ENCODE peak calls at places on chromosomes 12 and 14, in six cellular contexts. T is cardiac muscle cell, F is pulmonary artery endothelial cell, Q is uterus, D is anterior cingulate cortex, N is fibroblast of the aortic adventitia. Z is an unnamed sample.
A peak's percentile ranks its signal among the peaks of the same experiment; 100 is the strongest.

GRCh38 chr12:27971606-27972005 is 927 bp downstream of the PTHLH start:
- DNase-seq in T (no peak), F (no peak), Q (no peak), D (no peak), N (no peak), Z (no peak)

GRCh38 chr14:93007225-93007997 is 84.5 kb downstream of the CHGA start:
- DNase-seq in T (peak; percentile 65), F (no peak), Q (no peak), D (no peak), N (peak; percentile 75), Z (no peak)

GRCh38 chr14:99278836-99279235 is 6.8 kb upstream of the BCL11B start:
- DNase-seq in T (no peak), F (no peak), Q (no peak), D (no peak), N (no peak), Z (no peak)

GRCh38 chr12:51533799-51534198 is 57.2 kb upstream of the SCN8A start:
- DNase-seq in T (peak; percentile 44), F (no peak), Q (no peak), D (no peak), N (peak; percentile 19), Z (no peak)

GRCh38 chr14:67527756-67528155 is 5.3 kb upstream of the PLEKHH1 start:
- DNase-seq in T (no peak), F (no peak), Q (no peak), D (no peak), N (no peak), Z (no peak)

GRCh38 chr12:111546758-111547383 is 52.2 kb downstream of the ATXN2 start:
- DNase-seq in T (no peak), F (no peak), Q (no peak), D (no peak), N (peak; percentile 16), Z (no peak)

GRCh38 chr12:76548222-76548837 is 11.2 kb downstream of the OSBPL8 start:
- DNase-seq in T (no peak), F (no peak), Q (no peak), D (no peak), N (no peak), Z (no peak)

GRCh38 chr12:62481843-62482540 is 15.4 kb downstream of the MON2 start:
- DNase-seq in T (no peak), F (no peak), Q (no peak), D (peak; percentile 56), N (no peak), Z (no peak)

GRCh38 chr14:26597136-26598080 is at the start of gene NOVA1:
- DNase-seq in T (peak; percentile 21), F (no peak), Q (peak; percentile 37), D (peak; percentile 34), N (peak; percentile 13), Z (peak; percentile 29)

GRCh38 chr14:68622856-68623255 is 170.0 kb downstream of the ZFP36L1 start:
- DNase-seq in T (no peak), F (no peak), Q (no peak), D (no peak), N (no peak), Z (no peak)

GRCh38 chr14:95208598-95208997 is 51.3 kb upstream of the DICER1 start:
- DNase-seq in T (no peak), F (no peak), Q (no peak), D (no peak), N (no peak), Z (no peak)

GRCh38 chr14:93932642-93933041 is 5.5 kb downstream of the FAM181A start:
- DNase-seq in T (no peak), F (no peak), Q (no peak), D (no peak), N (no peak), Z (no peak)

GRCh38 chr12:30896461-30896860 is 30.1 kb upstream of the TSPAN11 start:
- DNase-seq in T (peak; percentile 29), F (no peak), Q (no peak), D (no peak), N (peak; percentile 32), Z (no peak)

GRCh38 chr14:73526036-73526984 is 10.6 kb upstream of the ACOT1 start:
- DNase-seq in T (no peak), F (no peak), Q (no peak), D (no peak), N (peak; percentile 61), Z (no peak)

GRCh38 chr14:77980475-77981321 is 180.8 kb downstream of the ADCK1 start:
- DNase-seq in T (no peak), F (no peak), Q (no peak), D (peak; percentile 34), N (no peak), Z (peak; percentile 57)

GRCh38 chr12:45644521-45644920 is 85.0 kb upstream of the ARID2 start:
- DNase-seq in T (peak; percentile 74), F (peak; percentile 24), Q (no peak), D (no peak), N (peak; percentile 55), Z (no peak)

GRCh38 chr12:40170593-40170992 is 54.2 kb upstream of the LRRK2 start:
- DNase-seq in T (no peak), F (no peak), Q (no peak), D (no peak), N (no peak), Z (no peak)

GRCh38 chr14:102323102-102323501 is 3.6 kb downstream of the ZNF839 start:
- DNase-seq in T (peak; percentile 90), F (peak; percentile 32), Q (peak; percentile 48), D (peak; percentile 59), N (peak; percentile 88), Z (no peak)

GRCh38 chr14:54574528-54574927 is 7.6 kb downstream of the SAMD4A start:
- DNase-seq in T (peak; percentile 31), F (no peak), Q (no peak), D (no peak), N (no peak), Z (no peak)

GRCh38 chr14:72892103-72892878 is 1.6 kb downstream of the DPF3 start:
- DNase-seq in T (no peak), F (no peak), Q (no peak), D (no peak), N (peak; percentile 55), Z (no peak)

GRCh38 chr14:55340482-55340881 is 69.3 kb downstream of the FBXO34 start:
- DNase-seq in T (no peak), F (no peak), Q (no peak), D (no peak), N (no peak), Z (no peak)

GRCh38 chr14:63375772-63376171 is 57.0 kb upstream of the GPHB5 start:
- DNase-seq in T (peak; percentile 4), F (no peak), Q (no peak), D (no peak), N (peak; percentile 25), Z (no peak)

GRCh38 chr12:49823951-49824350 is 4.3 kb downstream of the NCKAP5L start:
- DNase-seq in T (no peak), F (no peak), Q (no peak), D (no peak), N (no peak), Z (no peak)

GRCh38 chr14:48788771-48789170 is 797.4 kb downstream of the RPS29 start:
- DNase-seq in T (no peak), F (no peak), Q (no peak), D (no peak), N (no peak), Z (no peak)

GRCh38 chr14:105398726-105399440 is 545 bp downstream of the TEX22 start:
- DNase-seq in T (no peak), F (no peak), Q (no peak), D (no peak), N (no peak), Z (no peak)

GRCh38 chr14:97379091-97379531 is 581.9 kb downstream of the VRK1 start:
- DNase-seq in T (no peak), F (no peak), Q (no peak), D (no peak), N (no peak), Z (no peak)

GRCh38 chr12:113092478-113093408 is 36.2 kb downstream of the DTX1 start:
- DNase-seq in T (peak; percentile 11), F (no peak), Q (no peak), D (no peak), N (peak; percentile 4), Z (peak; percentile 34)

GRCh38 chr14:43132441-43132840 is 1374.6 kb downstream of the FSCB start:
- DNase-seq in T (no peak), F (no peak), Q (no peak), D (no peak), N (no peak), Z (no peak)

GRCh38 chr12:59938190-59938962 is 342.5 kb downstream of the SLC16A7 start:
- DNase-seq in T (no peak), F (no peak), Q (no peak), D (no peak), N (no peak), Z (no peak)

GRCh38 chr12:117284160-117284559 is 77.3 kb downstream of the NOS1 start:
- DNase-seq in T (no peak), F (no peak), Q (no peak), D (no peak), N (no peak), Z (no peak)

GRCh38 chr12:71746983-71747611 is 7.6 kb upstream of the RAB21 start:
- DNase-seq in T (peak; percentile 80), F (peak; percentile 15), Q (peak; percentile 21), D (no peak), N (peak; percentile 82), Z (no peak)

GRCh38 chr12:89157413-89157812 is 194.9 kb downstream of the DUSP6 start:
- DNase-seq in T (no peak), F (no peak), Q (no peak), D (no peak), N (no peak), Z (no peak)

GRCh38 chr12:69239922-69240624 is 704 bp downstream of the CPSF6 start:
- DNase-seq in T (peak; percentile 47), F (no peak), Q (peak; percentile 33), D (peak; percentile 32), N (peak; percentile 15), Z (peak; percentile 31)

GRCh38 chr12:52805000-52805399 is 8.9 kb downstream of the KRT4 start:
- DNase-seq in T (no peak), F (no peak), Q (no peak), D (no peak), N (no peak), Z (no peak)